ENCODE peak calls at places on chromosome 11, in eight cellular contexts. X, B, Q, Z, E, O, A and H are unnamed samples.

GRCh38 chr11:108593214-108593909 is at the start of gene EXPH5:
- DNase-seq in Q (peak), O (peak), Z (peak), E (peak), B (peak), A (peak), X (peak), H (peak)

GRCh38 chr11:94504689-94505293 is 7.5 kb upstream of the C11orf97 start:
- DNase-seq in Q (peak), Z (peak), B (no peak), A (peak), X (no peak), E (peak), O (no peak), H (no peak)

GRCh38 chr11:62081378-62082291 is 42.2 kb upstream of the INCENP start:
- DNase-seq in Z (peak), X (peak), O (peak), Q (peak), B (peak), A (peak), E (peak), H (peak)

GRCh38 chr11:62005231-62005661 is 37.8 kb upstream of the FTH1 start:
- DNase-seq in X (no peak), Z (peak), O (no peak), B (no peak), Q (no peak), A (peak), E (peak), H (no peak)

GRCh38 chr11:131447268-131447667 is 76.9 kb downstream of the NTM start:
- DNase-seq in B (no peak), A (no peak), Q (no peak), O (no peak), Z (no peak), X (no peak), E (no peak), H (no peak)

GRCh38 chr11:217704-218103 is 10.2 kb downstream of the RIC8A start:
- DNase-seq in Z (no peak), B (no peak), X (no peak), E (no peak), O (no peak), A (no peak), Q (no peak), H (no peak)

GRCh38 chr11:34616086-34616485 is 4.8 kb upstream of the EHF start:
- DNase-seq in B (no peak), Q (no peak), O (no peak), X (no peak), E (no peak), Z (no peak), A (no peak), H (no peak)

GRCh38 chr11:20035375-20035700 is 124.9 kb downstream of the DBX1 start:
- DNase-seq in A (no peak), E (no peak), O (no peak), X (no peak), Z (peak), B (no peak), Q (no peak), H (no peak)

GRCh38 chr11:128521697-128522062 is 65.7 kb downstream of the ETS1 start:
- DNase-seq in B (no peak), Q (no peak), E (peak), A (peak), O (no peak), X (peak), Z (no peak), H (no peak)

GRCh38 chr11:118657709-118658108 is 21.7 kb downstream of the TREH start:
- DNase-seq in X (no peak), E (no peak), Z (no peak), O (no peak), B (no peak), A (no peak), Q (no peak), H (no peak)

GRCh38 chr11:110207089-110207488 is 89.3 kb downstream of the RDX start:
- DNase-seq in B (no peak), Q (no peak), E (no peak), Z (no peak), A (no peak), O (no peak), X (no peak), H (no peak)

GRCh38 chr11:70668204-70669202 is 270.2 kb downstream of the CTTN start:
- DNase-seq in A (peak), O (no peak), E (peak), X (no peak), Z (no peak), B (no peak), Q (peak), H (no peak)

GRCh38 chr11:69274531-69275016 is 19.4 kb upstream of the MYEOV start:
- DNase-seq in X (no peak), E (no peak), Z (no peak), B (peak), A (no peak), O (no peak), Q (peak), H (no peak)

GRCh38 chr11:1073261-1073724 is 1.4 kb upstream of the MUC2 start:
- DNase-seq in X (peak), Z (peak), Q (peak), E (peak), O (no peak), B (peak), A (peak), H (no peak)

GRCh38 chr11:94749367-94749766 is 18.8 kb upstream of the AMOTL1 start:
- DNase-seq in E (no peak), Z (no peak), Q (peak), B (no peak), O (no peak), A (no peak), X (no peak), H (no peak)

GRCh38 chr11:848988-849824 is 6.6 kb downstream of the TSPAN4 start:
- DNase-seq in O (no peak), A (no peak), Q (no peak), X (no peak), Z (no peak), B (no peak), E (peak), H (no peak)

GRCh38 chr11:3614742-3615171 is 27.0 kb downstream of the ART5 start:
- DNase-seq in Q (peak), E (peak), O (no peak), A (no peak), X (peak), Z (no peak), B (no peak), H (no peak)

GRCh38 chr11:5192738-5193137 is 7.7 kb downstream of the OR51V1 start:
- DNase-seq in X (no peak), A (no peak), O (no peak), E (no peak), B (no peak), Z (no peak), Q (no peak), H (no peak)

GRCh38 chr11:127013550-127013949 is 13.0 kb upstream of the KIRREL3 start:
- DNase-seq in O (no peak), Z (no peak), B (no peak), A (no peak), Q (no peak), E (no peak), X (no peak), H (no peak)

GRCh38 chr11:60769273-60769672 is 12.6 kb downstream of the MS4A15 start:
- DNase-seq in Z (no peak), B (no peak), E (peak), O (no peak), Q (no peak), A (no peak), X (no peak), H (no peak)

GRCh38 chr11:65216830-65217229 is 35.1 kb downstream of the CAPN1 start:
- DNase-seq in E (peak), X (no peak), O (no peak), A (no peak), Z (no peak), B (no peak), Q (no peak), H (no peak)

GRCh38 chr11:44775366-44776356 is 48.9 kb downstream of the TSPAN18 start:
- DNase-seq in X (peak), B (peak), O (peak), E (peak), Q (peak), Z (peak), A (no peak), H (no peak)

GRCh38 chr11:130653838-130654601 is 205.6 kb downstream of the ADAMTS15 start:
- DNase-seq in E (no peak), Z (peak), O (no peak), B (no peak), A (peak), X (peak), Q (peak), H (peak)

GRCh38 chr11:13260963-13261599 is 16.5 kb upstream of the BMAL1 start:
- DNase-seq in X (peak), A (peak), O (no peak), B (no peak), Z (peak), E (no peak), Q (peak), H (no peak)

GRCh38 chr11:95365346-95365745 is 134.3 kb upstream of the SESN3 start:
- DNase-seq in Q (no peak), A (no peak), E (no peak), Z (no peak), X (no peak), B (no peak), O (no peak), H (no peak)

GRCh38 chr11:13480198-13480597 is 15.6 kb downstream of the PTH start:
- DNase-seq in Z (no peak), A (no peak), E (no peak), Q (peak), B (no peak), X (no peak), O (no peak), H (no peak)

GRCh38 chr11:66950113-66950535 is 8.1 kb downstream of the PC start:
- DNase-seq in X (peak), Z (peak), O (no peak), Q (peak), B (peak), E (peak), A (peak), H (no peak)

GRCh38 chr11:58592760-58593472 is 14.1 kb downstream of the ZFP91 start:
- DNase-seq in A (no peak), Q (peak), B (no peak), X (no peak), E (no peak), O (no peak), Z (no peak), H (no peak)

GRCh38 chr11:102446606-102447005 is 6.0 kb downstream of the TMEM123 start:
- DNase-seq in X (no peak), A (peak), Z (peak), O (no peak), E (peak), Q (peak), B (no peak), H (no peak)

GRCh38 chr11:3894128-3894731 is 38.8 kb downstream of the STIM1 start:
- DNase-seq in B (no peak), X (peak), Z (no peak), A (peak), E (peak), O (no peak), Q (no peak), H (no peak)

GRCh38 chr11:35073691-35074382 is 65.1 kb upstream of the CD44 start:
- DNase-seq in Q (no peak), B (no peak), Z (peak), O (no peak), E (no peak), X (no peak), A (no peak), H (no peak)

GRCh38 chr11:60840711-60841430 is 1.0 kb upstream of the CCDC86 start:
- DNase-seq in Q (peak), Z (peak), E (peak), X (peak), O (no peak), B (no peak), A (peak), H (no peak)

GRCh38 chr11:84817998-84818397 is 809.1 kb downstream of the DLG2 start:
- DNase-seq in X (no peak), Z (peak), E (no peak), A (peak), Q (peak), O (no peak), B (no peak), H (no peak)

GRCh38 chr11:130527648-130528300 is 79.3 kb downstream of the ADAMTS15 start:
- DNase-seq in A (peak), O (no peak), X (no peak), B (no peak), E (no peak), Q (peak), Z (peak), H (no peak)

GRCh38 chr11:3849297-3849874 is 6.1 kb upstream of the STIM1 start:
- DNase-seq in B (no peak), O (no peak), A (peak), Z (peak), Q (peak), E (peak), X (no peak), H (no peak)

GRCh38 chr11:128853556-128853955 is 13.5 kb downstream of the KCNJ1 start:
- DNase-seq in B (no peak), O (no peak), Q (no peak), X (no peak), Z (no peak), A (no peak), E (no peak), H (no peak)

GRCh38 chr11:2376751-2377451 is at the start of gene CD81:
- DNase-seq in Q (peak), E (peak), A (no peak), Z (peak), O (peak), X (peak), B (peak), H (no peak)

GRCh38 chr11:75056806-75057205 is 39.9 kb downstream of the OR2AT4 start:
- DNase-seq in Z (no peak), B (no peak), X (no peak), O (no peak), E (no peak), Q (no peak), A (no peak), H (no peak)

GRCh38 chr11:95419915-95420314 is 188.9 kb upstream of the SESN3 start:
- DNase-seq in A (peak), B (no peak), X (no peak), Z (peak), Q (peak), O (no peak), E (peak), H (no peak)

GRCh38 chr11:16925495-16926065 is 88.6 kb downstream of the PLEKHA7 start:
- DNase-seq in A (no peak), E (peak), Z (peak), Q (peak), X (peak), B (peak), O (no peak), H (no peak)

GRCh38 chr11:46121724-46122477 is 647 bp upstream of the PHF21A start:
- DNase-seq in X (peak), O (peak), E (peak), Z (peak), A (peak), B (peak), Q (peak), H (peak)

GRCh38 chr11:46121328-46121723 is at the start of gene PHF21A:
- DNase-seq in A (peak), Q (peak), Z (peak), E (peak), B (peak), X (peak), O (peak), H (peak)

GRCh38 chr11:46125284-46125683 is 4.0 kb upstream of the PHF21A start:
- DNase-seq in A (no peak), X (no peak), O (no peak), Z (no peak), B (no peak), Q (no peak), E (no peak), H (no peak)

GRCh38 chr11:46120711-46121327 is 435 bp downstream of the PHF21A start:
- DNase-seq in O (no peak), Q (no peak), B (peak), A (no peak), X (peak), Z (no peak), E (peak), H (no peak)

GRCh38 chr11:46122955-46123354 is 1.7 kb upstream of the PHF21A start:
- DNase-seq in Z (peak), Q (peak), O (no peak), A (peak), X (no peak), B (no peak), E (no peak), H (no peak)
- H3K4me3 ChIP-seq in Z (no peak), Q (peak), O (no peak), A (peak), X (peak), B (no peak), E (no peak), H (peak)

DNA sequence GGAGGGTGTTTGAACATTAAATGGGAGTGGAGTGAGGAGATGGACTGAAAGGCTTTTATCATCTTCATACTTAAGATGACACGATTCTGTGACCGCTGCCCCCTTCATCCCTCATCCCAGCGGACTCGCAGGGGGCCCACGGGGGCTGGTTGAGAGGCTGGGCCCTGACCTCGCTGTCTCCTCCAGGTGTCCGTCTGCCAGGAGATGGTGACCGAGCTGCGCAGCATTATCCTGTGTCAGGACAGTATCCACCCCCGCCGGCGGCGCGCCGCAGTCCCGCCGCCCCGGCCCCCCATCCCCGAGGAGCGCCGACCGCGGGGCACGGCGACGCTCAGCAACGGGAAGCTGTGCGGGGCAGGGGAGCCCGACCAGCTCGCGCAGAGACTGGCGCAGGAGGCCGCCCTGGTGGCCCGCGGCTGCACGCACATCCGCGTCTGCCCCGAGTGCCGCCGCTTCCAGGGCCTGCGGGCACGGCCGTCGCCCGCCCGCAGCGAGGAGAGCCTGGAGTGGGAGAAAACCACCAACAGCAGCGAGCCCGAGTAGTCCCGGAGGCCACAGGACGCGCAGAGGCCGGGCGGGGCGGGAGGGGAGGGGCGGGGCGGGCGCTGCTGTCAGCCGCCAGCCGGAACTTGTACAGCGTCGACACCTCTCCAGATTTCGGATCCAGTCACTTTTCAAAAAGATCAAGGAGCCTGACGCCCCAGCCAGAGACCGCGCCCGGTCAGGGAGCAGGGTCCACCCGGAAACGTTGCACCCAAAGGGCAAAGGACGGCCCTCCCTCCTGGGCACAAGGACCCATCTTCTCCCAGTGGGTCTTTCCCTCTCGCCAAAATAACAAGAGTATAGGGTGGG is 38.0 kb upstream of the TBCEL start:
- DNase-seq in O (peak), B (peak), A (peak), E (peak), X (peak), Q (peak), Z (peak), H (no peak)
- TF ChIP-seq CTCF in O (peak), B (peak), A (peak), E (no peak), X (peak), Q (peak), Z (no peak), H (peak)

DNA sequence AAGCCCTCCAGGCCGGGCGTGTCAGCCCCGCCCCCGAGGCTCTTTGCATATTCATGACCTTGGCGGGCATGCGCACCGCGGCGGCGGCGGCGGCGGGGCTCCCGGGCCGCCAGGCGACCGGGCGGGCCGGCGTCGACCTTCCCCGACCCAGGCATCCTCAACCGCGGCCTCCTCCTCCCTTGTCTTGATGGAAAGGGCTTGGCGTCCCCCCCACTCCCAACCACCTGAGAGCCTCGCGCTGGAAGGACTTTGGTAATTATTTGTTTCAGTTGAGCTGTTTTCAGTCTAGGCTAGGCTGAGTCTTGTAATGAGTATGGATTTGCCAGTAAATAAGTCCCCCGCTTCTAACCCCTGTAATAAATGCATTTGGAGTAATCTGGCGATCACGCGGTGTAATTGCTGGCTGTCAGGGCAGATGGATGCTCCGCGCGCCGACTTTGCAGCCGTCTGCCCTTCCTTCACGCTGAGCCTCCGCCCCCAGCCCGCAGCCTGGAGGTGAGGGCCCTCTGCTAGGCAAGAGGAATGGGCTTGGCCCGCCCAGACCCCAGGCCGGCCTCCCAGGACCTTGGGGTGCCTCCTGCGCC is 25.2 kb downstream of the FLRT1 start:
- DNase-seq in Z (peak), A (peak), E (peak), Q (no peak), X (peak), B (no peak), O (peak), H (no peak)
- H3K4me3 ChIP-seq in Z (no peak), A (peak), E (peak), Q (no peak), X (peak), B (peak), O (peak), H (peak)

DNA sequence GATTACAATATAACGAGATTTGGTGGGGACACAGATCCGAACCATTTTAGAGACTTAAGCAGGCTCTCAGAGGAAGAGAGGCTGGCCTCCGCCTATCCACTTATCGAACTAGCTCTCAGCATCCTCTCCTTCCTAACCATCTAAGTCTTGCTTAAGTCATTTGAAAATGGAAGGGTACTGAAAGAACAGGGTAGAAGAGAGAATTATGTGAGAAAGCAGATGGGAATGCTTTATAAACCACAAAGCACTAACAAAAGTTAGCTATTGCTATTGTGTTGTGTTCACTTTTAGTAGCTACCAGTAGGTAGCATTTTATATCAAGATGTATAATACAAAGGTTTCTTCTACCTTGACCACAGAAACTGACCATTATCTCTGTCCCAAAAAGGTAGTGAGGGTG is 153.4 kb upstream of the CADM1 start:
- DNase-seq in Z (peak), O (no peak), Q (no peak), B (no peak), X (no peak), E (no peak), A (no peak), H (no peak)
- TF ChIP-seq CTCF in Z (no peak), O (no peak), Q (no peak), B (no peak), X (no peak), E (no peak), A (no peak), H (no peak)

GRCh38 chr11:28566643-28567042 is 458.5 kb downstream of the METTL15 start:
- DNase-seq in Z (peak), A (peak), O (no peak), Q (no peak), X (peak), B (no peak), E (peak), H (peak)
- H3K4me3 ChIP-seq in Z (no peak), A (peak), O (no peak), Q (no peak), X (peak), B (no peak), E (peak), H (peak)